ENCODE peak calls at places on chromosomes 11 and 22, in seven cellular contexts. B is progenitor cell of endocrine pancreas, C is GM13977, Y is heart left ventricle, M is RWPE1, I is PC-3, F is lung. A is an unnamed sample.

GRCh38 chr11:13667245-13667644 is 1.2 kb upstream of the FAR1 start:
- DNase-seq in C (peak; percentile 25), B (no peak), I (no peak), F (no peak), M (no peak), Y (no peak), A (peak; percentile 60)

GRCh38 chr11:127066426-127067090 is 66.0 kb upstream of the KIRREL3 start:
- DNase-seq in C (no peak), B (no peak), I (no peak), F (no peak), M (no peak), Y (no peak), A (no peak)

GRCh38 chr22:46797355-46797754 is 34.9 kb downstream of the TBC1D22A start:
- DNase-seq in M (peak; percentile 34), I (peak; percentile 9), C (no peak), Y (no peak), F (no peak), B (no peak), A (peak; percentile 57)

GRCh38 chr11:85941380-85941973 is 86.3 kb downstream of the CCDC83 start:
- DNase-seq in Y (peak; percentile 63), F (peak; percentile 53), M (peak; percentile 39), I (peak; percentile 59), C (peak; percentile 59), B (no peak), A (peak; percentile 76)

GRCh38 chr22:48335442-48336139 is 1492.1 kb downstream of the BRD1 start:
- DNase-seq in C (no peak), B (no peak), Y (no peak), M (no peak), I (no peak), F (no peak), A (no peak)

GRCh38 chr22:44795701-44796630 is 43.6 kb downstream of the ARHGAP8 start:
- DNase-seq in I (no peak), B (no peak), F (no peak), M (no peak), C (no peak), Y (no peak), A (no peak)

GRCh38 chr11:96694338-96694737 is 304.5 kb downstream of the JRKL start:
- DNase-seq in B (no peak), Y (no peak), F (no peak), C (no peak), I (no peak), M (no peak), A (no peak)

GRCh38 chr11:16911658-16912057 is 102.6 kb downstream of the PLEKHA7 start:
- DNase-seq in M (no peak), C (no peak), F (no peak), Y (no peak), I (no peak), B (no peak), A (no peak)

GRCh38 chr11:68373810-68374501 is 61.6 kb downstream of the LRP5 start:
- DNase-seq in C (no peak), B (no peak), Y (peak; percentile 67), I (no peak), F (no peak), M (no peak), A (no peak)

GRCh38 chr22:19762315-19763140 is 1.9 kb downstream of the TBX1 start:
- DNase-seq in C (no peak), Y (no peak), F (no peak), M (no peak), B (no peak), I (no peak), A (no peak)

GRCh38 chr11:103537904-103538502 is 428.8 kb downstream of the DYNC2H1 start:
- DNase-seq in F (no peak), B (no peak), M (peak; percentile 15), C (peak; percentile 6), I (peak; percentile 80), Y (no peak), A (peak; percentile 8)

GRCh38 chr11:33207408-33207985 is 46.2 kb upstream of the CSTF3 start:
- DNase-seq in F (peak; percentile 33), I (no peak), M (no peak), C (no peak), B (no peak), Y (peak; percentile 23), A (no peak)

GRCh38 chr22:40491990-40492631 is 121.7 kb downstream of the SGSM3 start:
- DNase-seq in B (no peak), C (peak; percentile 76), M (no peak), I (no peak), Y (peak; percentile 37), F (no peak), A (peak; percentile 92)

GRCh38 chr11:529740-530411 is 5.5 kb downstream of the HRAS start:
- DNase-seq in I (no peak), F (no peak), B (no peak), C (no peak), Y (no peak), M (no peak), A (no peak)

GRCh38 chr11:36509265-36509664 is 807 bp downstream of the TRAF6 start:
- DNase-seq in I (peak; percentile 33), M (peak; percentile 7), F (no peak), B (no peak), C (no peak), Y (no peak), A (peak; percentile 38)

GRCh38 chr11:289706-290620 is 1.0 kb downstream of the PGGHG start:
- DNase-seq in Y (no peak), M (no peak), C (peak; percentile 59), I (no peak), F (no peak), B (no peak), A (no peak)

GRCh38 chr11:121421149-121421906 is 30.8 kb upstream of the SORL1 start:
- DNase-seq in M (peak; percentile 37), F (no peak), B (no peak), I (peak; percentile 71), Y (no peak), C (no peak), A (peak; percentile 34)

GRCh38 chr11:104899226-104899625 is 966 bp upstream of the CASP12 start:
- DNase-seq in F (no peak), C (no peak), B (no peak), Y (no peak), I (no peak), M (no peak), A (no peak)

GRCh38 chr11:70065318-70066135 is 12.6 kb upstream of the ANO1 start:
- DNase-seq in F (no peak), I (no peak), M (no peak), C (no peak), B (no peak), Y (no peak), A (no peak)

GRCh38 chr11:1304376-1304775 is 5.1 kb downstream of the TOLLIP start:
- DNase-seq in I (no peak), M (no peak), Y (no peak), B (no peak), F (peak; percentile 27), C (no peak), A (no peak)

GRCh38 chr11:115324569-115325432 is 179.4 kb downstream of the CADM1 start:
- DNase-seq in C (peak; percentile 45), F (no peak), I (peak; percentile 54), Y (no peak), B (no peak), M (peak; percentile 36), A (peak; percentile 69)

GRCh38 chr11:72333657-72334056 is 89.7 kb upstream of the PHOX2A start:
- DNase-seq in Y (no peak), M (no peak), B (no peak), I (no peak), C (no peak), F (no peak), A (no peak)
- TF ChIP-seq CTCF in Y (no peak), M (no peak), B (peak; percentile 11), I (no peak), C (no peak), F (no peak), A (no peak)

GRCh38 chr11:29432719-29433325 is 584.0 kb downstream of the KCNA4 start:
- DNase-seq in M (peak; percentile 8), C (peak; percentile 6), F (no peak), B (no peak), I (peak; percentile 63), Y (no peak), A (peak; percentile 2)
- TF ChIP-seq CTCF in M (peak; percentile 61), C (peak; percentile 48), F (no peak), B (peak; percentile 67), I (peak; percentile 71), Y (peak; percentile 58), A (peak; percentile 28)

GRCh38 chr22:23180301-23180892 is at the start of gene BCR:
- DNase-seq in Y (peak; percentile 76), C (peak; percentile 91), I (peak; percentile 65), B (peak; percentile 53), M (peak; percentile 59), F (peak; percentile 56), A (peak; percentile 77)
- TF ChIP-seq CTCF in Y (no peak), C (no peak), I (no peak), B (no peak), M (no peak), F (no peak), A (no peak)

DNA sequence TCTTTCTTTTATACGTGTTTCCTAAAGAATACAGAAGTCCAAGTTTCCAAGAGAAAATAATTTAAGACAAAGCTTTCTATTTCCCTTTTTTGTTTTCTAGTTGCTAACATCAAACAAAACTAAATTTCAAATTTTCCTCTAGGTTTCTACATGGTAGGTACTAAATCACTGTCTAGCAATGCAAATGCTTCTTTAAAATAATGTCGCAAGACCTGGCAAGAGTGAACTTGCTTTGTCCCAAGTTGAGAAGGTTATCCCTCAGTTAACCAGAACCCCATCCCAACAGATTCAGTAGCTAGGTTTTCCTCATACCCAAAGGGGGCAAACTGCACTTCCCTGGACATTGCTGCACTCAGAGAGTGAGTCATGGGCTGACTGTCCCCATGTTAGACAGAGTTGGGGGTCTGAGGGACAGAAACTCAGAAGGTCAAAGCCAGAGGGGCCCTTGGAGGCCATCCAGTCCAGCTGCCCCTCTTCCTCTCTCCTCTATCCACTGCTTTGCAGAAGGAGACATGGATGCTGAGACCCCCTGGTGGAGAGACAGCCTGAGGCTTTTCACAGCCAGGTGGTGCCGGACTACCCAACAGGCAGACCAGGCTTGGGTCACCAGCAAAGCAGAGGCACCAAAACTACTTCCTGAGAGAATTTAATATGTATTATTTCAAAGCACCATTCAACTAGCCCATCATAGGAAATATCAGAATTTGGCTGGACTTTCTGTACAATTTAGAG is 23.1 kb downstream of the OR2AT4 start:
- DNase-seq in I (no peak), C (no peak), Y (no peak), B (no peak), M (no peak), F (no peak), A (no peak)
- TF ChIP-seq CTCF in I (peak; percentile 25), C (no peak), Y (no peak), B (peak; percentile 22), M (no peak), F (no peak), A (peak; percentile 13)

DNA sequence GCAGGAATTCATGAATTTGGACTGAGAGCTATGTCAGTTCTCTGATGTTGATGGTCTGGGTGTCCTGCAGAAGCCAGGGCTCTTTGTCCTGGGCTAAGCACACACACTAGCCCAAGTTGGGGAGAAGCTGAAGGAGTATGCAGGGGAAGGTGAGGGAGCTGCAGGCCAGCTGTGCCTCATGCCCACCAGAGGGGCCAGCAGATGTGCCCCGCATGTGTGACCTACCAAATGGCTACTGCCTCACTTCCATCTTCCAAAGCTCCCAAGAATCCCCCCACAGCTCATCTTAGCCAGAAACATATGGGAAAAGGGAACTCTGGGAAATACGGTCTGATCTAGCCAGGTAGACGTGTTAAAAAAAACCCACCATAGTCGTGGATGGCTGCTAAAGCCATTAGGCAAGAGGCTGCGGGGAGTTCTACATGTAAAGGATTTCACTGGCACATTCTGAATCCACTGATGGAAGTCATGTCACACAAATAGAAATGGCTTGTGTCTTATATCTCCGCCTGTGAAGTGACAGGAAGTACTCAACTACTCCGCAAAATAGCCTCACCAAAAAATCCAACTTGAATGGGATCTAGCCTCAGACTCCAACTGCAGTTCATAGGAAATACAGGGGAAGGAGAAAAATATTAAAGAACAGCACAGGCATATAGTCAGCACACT is 96.3 kb upstream of the CLMP start:
- DNase-seq in B (no peak), C (no peak), Y (no peak), M (no peak), F (no peak), I (no peak), A (no peak)
- TF ChIP-seq CTCF in B (no peak), C (no peak), Y (no peak), M (no peak), F (no peak), I (no peak), A (no peak)

A was measured in GM12865.